ENCODE peak calls at places on chromosomes 11 and 22, in ten cellular contexts. I is K562, S is HepG2, B is stomach, Y is GM12878, L is suprapubic skin, W is upper lobe of left lung, Z is sigmoid colon, O is SK-N-SH, D is H1. U is an unnamed sample.
A peak's percentile ranks its signal among the peaks of the same experiment; 100 is the strongest.

GRCh38 chr11:34029176-34029575 is 22.4 kb upstream of the CAPRIN1 start:
- DNase-seq in O (no peak), W (no peak), B (peak; percentile 70), Z (no peak), S (no peak), I (no peak), L (no peak), Y (no peak), D (no peak), U (peak; percentile 73)

GRCh38 chr11:8092587-8093424 is 11.8 kb downstream of the TUB start:
- DNase-seq in W (peak; percentile 49), O (peak; percentile 90), Z (peak; percentile 79), D (no peak), I (peak; percentile 87), B (peak; percentile 68), S (peak; percentile 58), L (peak; percentile 71), Y (no peak), U (peak; percentile 63)

GRCh38 chr11:128210148-128210940 is 377.0 kb downstream of the ETS1 start:
- DNase-seq in D (peak; percentile 49), B (no peak), Z (no peak), L (no peak), Y (no peak), O (no peak), S (peak; percentile 59), I (no peak), W (peak; percentile 31), U (peak; percentile 51)

GRCh38 chr11:28697920-28698827 is 590.0 kb downstream of the METTL15 start:
- DNase-seq in Z (no peak), Y (no peak), B (peak; percentile 62), S (peak; percentile 41), L (no peak), D (peak; percentile 60), W (peak; percentile 24), I (peak; percentile 69), O (peak; percentile 56), U (peak; percentile 36)

GRCh38 chr11:73652046-73652730 is 5.8 kb downstream of the PLEKHB1 start:
- DNase-seq in Z (peak; percentile 78), W (no peak), D (no peak), L (no peak), Y (no peak), S (peak; percentile 97), O (no peak), I (no peak), B (no peak), U (peak; percentile 14)

GRCh38 chr11:57249384-57250319 is 12.6 kb upstream of the APLNR start:
- DNase-seq in Y (no peak), W (peak; percentile 53), D (no peak), Z (peak; percentile 72), S (peak; percentile 23), L (no peak), O (no peak), I (peak; percentile 64), B (peak; percentile 71), U (peak; percentile 75)

GRCh38 chr22:47202819-47203553 is 440.5 kb downstream of the TBC1D22A start:
- DNase-seq in Y (no peak), I (no peak), O (no peak), B (no peak), S (no peak), W (no peak), L (no peak), Z (peak; percentile 45), D (no peak), U (no peak)

GRCh38 chr22:44311855-44312170 is 938 bp downstream of the SHISAL1 start:
- DNase-seq in Y (no peak), B (no peak), Z (no peak), W (no peak), I (no peak), O (no peak), S (no peak), D (no peak), L (no peak), U (no peak)

GRCh38 chr22:28837640-28838039 is 37.3 kb upstream of the XBP1 start:
- DNase-seq in S (no peak), Y (no peak), L (no peak), W (no peak), D (no peak), B (no peak), O (no peak), Z (no peak), I (no peak), U (no peak)

GRCh38 chr22:24441406-24442351 is 14.3 kb downstream of the ADORA2A start:
- DNase-seq in O (peak; percentile 79), Y (no peak), I (no peak), D (no peak), Z (no peak), S (no peak), B (peak; percentile 21), W (peak; percentile 19), L (peak; percentile 14), U (no peak)

GRCh38 chr11:120091121-120091520 is 46.8 kb downstream of the TRIM29 start:
- DNase-seq in L (no peak), S (no peak), B (no peak), O (no peak), Z (no peak), I (no peak), W (no peak), Y (no peak), D (no peak), U (no peak)

GRCh38 chr22:43129426-43130425 is 13.5 kb downstream of the MCAT start:
- DNase-seq in Z (no peak), I (no peak), Y (no peak), D (no peak), W (no peak), L (no peak), S (no peak), B (no peak), O (no peak), U (no peak)

GRCh38 chr22:43127166-43127908 is 15.9 kb downstream of the MCAT start:
- DNase-seq in Z (no peak), Y (no peak), I (peak; percentile 63), W (no peak), L (no peak), S (no peak), B (peak; percentile 78), O (no peak), D (no peak), U (peak; percentile 88)

GRCh38 chr22:43126506-43127165 is 16.1 kb downstream of the BIK start:
- DNase-seq in Z (no peak), B (peak; percentile 57), D (no peak), S (peak; percentile 65), Y (no peak), I (peak; percentile 62), W (no peak), O (peak; percentile 25), L (no peak), U (peak; percentile 72)

GRCh38 chr22:43128116-43128515 is 15.1 kb downstream of the MCAT start:
- DNase-seq in O (no peak), W (no peak), Z (no peak), D (no peak), Y (no peak), S (no peak), I (no peak), L (no peak), B (no peak), U (peak; percentile 30)

DNA sequence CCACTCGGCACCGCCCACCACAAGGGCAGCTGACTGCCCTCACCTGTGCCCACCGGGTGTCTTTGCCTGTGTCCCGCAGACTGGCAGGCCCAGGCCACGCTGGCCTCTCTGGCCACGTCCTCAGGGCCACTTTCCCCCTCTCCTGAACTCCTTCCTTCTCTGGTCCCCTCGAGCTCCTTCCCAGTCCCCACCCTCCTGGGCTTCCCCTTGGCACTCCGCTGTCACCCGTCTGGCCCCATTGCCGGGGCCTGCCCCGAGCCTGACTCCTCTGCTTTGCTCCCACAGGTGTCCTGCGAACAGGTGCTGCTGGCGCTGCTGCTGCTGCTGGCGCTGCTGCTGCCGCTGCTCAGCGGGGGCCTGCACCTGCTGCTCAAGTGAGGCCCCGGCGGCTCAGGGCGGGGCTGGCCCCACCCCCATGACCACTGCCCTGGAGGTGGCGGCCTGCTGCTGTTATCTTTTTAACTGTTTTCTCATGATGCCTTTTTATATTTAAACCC is 14.2 kb downstream of the MCAT start:
- DNase-seq in S (no peak), L (no peak), B (peak; percentile 82), Z (no peak), O (no peak), I (peak; percentile 66), D (no peak), W (no peak), Y (no peak), U (peak; percentile 77)
- TF ChIP-seq POLR2AphosphoS5 in S (no peak), L (no peak), B (peak; percentile 65), Z (no peak), O (no peak), I (no peak), D (no peak), W (no peak), Y (no peak), U (peak; percentile 76)

DNA sequence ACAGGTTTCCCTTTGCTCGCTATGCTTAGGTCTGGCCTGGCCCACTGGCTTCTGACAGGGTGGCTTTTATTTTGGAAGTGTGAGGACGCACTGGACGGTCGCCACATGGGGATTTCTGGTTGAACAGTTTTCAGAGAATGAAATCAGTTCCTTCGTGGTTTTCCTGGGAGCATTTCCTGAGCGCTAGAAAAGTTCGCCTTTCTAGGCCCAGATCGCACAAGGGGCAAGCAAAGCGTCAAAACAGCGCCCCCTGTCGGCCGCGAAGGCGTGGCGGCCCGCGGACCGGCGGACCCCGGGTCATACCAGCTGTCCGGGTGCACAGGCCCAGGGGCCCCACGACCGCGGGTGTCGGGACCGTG is 12.7 kb upstream of the CYP2R1 start:
- DNase-seq in W (peak; percentile 83), S (no peak), Y (no peak), I (peak; percentile 10), D (no peak), O (no peak), B (peak; percentile 78), L (peak; percentile 84), Z (peak; percentile 88), U (peak; percentile 79)
- TF ChIP-seq EP300 in W (no peak), S (no peak), Y (no peak), I (no peak), D (no peak), O (no peak), B (no peak), L (no peak), Z (no peak), U (no peak)

GRCh38 chr11:62851807-62852522 is 12.6 kb upstream of the WDR74 start:
- DNase-seq in B (no peak), S (peak; percentile 50), O (no peak), D (no peak), Y (no peak), W (no peak), L (no peak), I (no peak), Z (no peak), U (no peak)
- TF ChIP-seq POLR2AphosphoS5 in B (no peak), S (peak; percentile 44), O (no peak), D (peak; percentile 94), Y (peak; percentile 28), W (no peak), L (no peak), I (peak; percentile 53), Z (no peak), U (no peak)

DNA sequence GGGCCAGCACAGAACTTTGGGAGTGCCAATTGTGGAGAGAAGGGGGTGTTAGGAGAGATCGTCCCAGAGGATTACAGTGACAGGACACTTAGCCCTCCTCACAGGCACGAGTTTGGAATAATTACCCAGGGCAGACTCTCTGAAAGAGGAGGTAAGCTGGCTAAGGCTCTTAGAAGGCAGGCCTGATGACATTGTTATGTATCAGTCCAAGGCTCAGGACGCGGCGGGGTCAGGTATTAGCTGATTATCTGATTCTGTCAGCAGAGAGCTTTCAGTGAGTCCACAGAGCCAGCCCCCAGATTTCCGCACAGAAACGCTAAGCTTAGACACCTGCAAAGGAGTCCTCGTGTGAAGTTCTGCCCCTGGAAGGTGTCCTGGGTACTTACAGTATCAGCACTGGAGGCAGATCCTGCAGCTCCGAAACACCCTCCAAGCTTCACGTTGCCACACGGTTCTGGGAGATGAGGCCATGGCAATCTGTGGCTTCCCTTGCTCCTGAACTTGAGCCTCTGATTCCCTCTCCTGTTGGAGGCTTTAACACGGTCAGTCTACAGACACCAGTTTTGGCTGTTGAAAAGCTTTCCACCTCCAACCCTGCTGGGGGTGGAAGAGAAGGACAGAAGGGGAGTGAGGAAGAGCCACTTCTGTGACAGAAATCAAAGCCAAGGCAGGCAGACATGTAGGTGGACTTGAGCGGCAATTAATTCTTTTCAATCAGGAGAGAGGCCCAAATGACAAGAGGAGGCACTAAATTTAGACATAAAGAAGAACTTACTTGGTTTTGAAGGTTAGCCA is 123.6 kb upstream of the CADM1 start:
- DNase-seq in Y (no peak), O (no peak), B (no peak), L (no peak), D (no peak), Z (no peak), W (no peak), I (no peak), S (no peak), U (no peak)
- TF ChIP-seq EP300 in Y (no peak), O (no peak), B (no peak), L (no peak), D (no peak), Z (no peak), W (no peak), I (no peak), S (no peak), U (no peak)

U was measured in transverse colon.